ENCODE peak calls at places on chromosomes 12 and 14, in five cellular contexts. One of them, this sample, is unnamed.

GRCh38 chr12:58248599-58248998 is 307.2 kb downstream of the ATP23 start:
- DNase-seq in PC-3: no peak
- DNase-seq in HCT116: no peak
- DNase-seq in hepatocyte: no peak
- DNase-seq in GM23338: no peak
- DNase-seq in this sample: no peak

GRCh38 chr12:66978802-66979201 is 290.4 kb upstream of the CAND1 start:
- DNase-seq in PC-3: no peak
- DNase-seq in HCT116: no peak
- DNase-seq in hepatocyte: no peak
- DNase-seq in GM23338: no peak
- DNase-seq in this sample: no peak

GRCh38 chr14:54769955-54770863 is 132.4 kb downstream of the GCH1 start:
- DNase-seq in PC-3: no peak
- DNase-seq in HCT116: no peak
- DNase-seq in hepatocyte: no peak
- DNase-seq in GM23338: no peak
- DNase-seq in this sample: no peak

GRCh38 chr12:117063162-117063911 is 35.9 kb downstream of the TESC start:
- DNase-seq in PC-3: no peak
- DNase-seq in HCT116: no peak
- DNase-seq in hepatocyte: no peak
- DNase-seq in GM23338: peak; percentile 27
- DNase-seq in this sample: no peak

GRCh38 chr12:10365716-10366433 is 24.0 kb downstream of the KLRK1 start:
- DNase-seq in PC-3: peak; percentile 28
- DNase-seq in HCT116: peak; percentile 26
- DNase-seq in hepatocyte: no peak
- DNase-seq in GM23338: no peak
- DNase-seq in this sample: peak; percentile 3

GRCh38 chr12:89544730-89545184 is 18.9 kb upstream of the POC1B start:
- DNase-seq in PC-3: no peak
- DNase-seq in HCT116: no peak
- DNase-seq in hepatocyte: peak; percentile 32
- DNase-seq in GM23338: peak; percentile 6
- DNase-seq in this sample: peak; percentile 91

GRCh38 chr12:119406322-119406721 is 71.8 kb downstream of the CCDC60 start:
- DNase-seq in PC-3: no peak
- DNase-seq in HCT116: no peak
- DNase-seq in hepatocyte: no peak
- DNase-seq in GM23338: no peak
- DNase-seq in this sample: no peak

GRCh38 chr12:119444462-119445044 is 110.0 kb downstream of the CCDC60 start:
- DNase-seq in PC-3: peak; percentile 83
- DNase-seq in HCT116: peak; percentile 85
- DNase-seq in hepatocyte: peak; percentile 62
- DNase-seq in GM23338: peak; percentile 91
- DNase-seq in this sample: peak; percentile 76

GRCh38 chr12:110317921-110318320 is 36.9 kb downstream of the ATP2A2 start:
- DNase-seq in PC-3: no peak
- DNase-seq in HCT116: no peak
- DNase-seq in hepatocyte: peak; percentile 13
- DNase-seq in GM23338: no peak
- DNase-seq in this sample: no peak

GRCh38 chr12:120352117-120352516 is 16.8 kb downstream of the MSI1 start:
- DNase-seq in PC-3: peak; percentile 71
- DNase-seq in HCT116: no peak
- DNase-seq in hepatocyte: no peak
- DNase-seq in GM23338: no peak
- DNase-seq in this sample: no peak

GRCh38 chr12:71045781-71046180 is 112.0 kb downstream of the TSPAN8 start:
- DNase-seq in PC-3: peak; percentile 78
- DNase-seq in HCT116: no peak
- DNase-seq in hepatocyte: no peak
- DNase-seq in GM23338: no peak
- DNase-seq in this sample: no peak

GRCh38 chr14:75317148-75317547 is 38.5 kb downstream of the FOS start:
- DNase-seq in PC-3: no peak
- DNase-seq in HCT116: no peak
- DNase-seq in hepatocyte: no peak
- DNase-seq in GM23338: no peak
- DNase-seq in this sample: no peak

GRCh38 chr12:82694970-82695369 is 8.3 kb downstream of the TMTC2 start:
- DNase-seq in PC-3: peak; percentile 80
- DNase-seq in HCT116: no peak
- DNase-seq in hepatocyte: no peak
- DNase-seq in GM23338: no peak
- DNase-seq in this sample: no peak

GRCh38 chr12:64459388-64460024 is 7.6 kb downstream of the TBK1 start:
- DNase-seq in PC-3: no peak
- DNase-seq in HCT116: no peak
- DNase-seq in hepatocyte: no peak
- DNase-seq in GM23338: peak; percentile 17
- DNase-seq in this sample: no peak

GRCh38 chr14:73719791-73720190 is 5.6 kb upstream of the PNMA1 start:
- DNase-seq in PC-3: peak; percentile 0
- DNase-seq in HCT116: no peak
- DNase-seq in hepatocyte: no peak
- DNase-seq in GM23338: no peak
- DNase-seq in this sample: no peak

GRCh38 chr14:77931441-77931840 is 131.5 kb downstream of the ADCK1 start:
- DNase-seq in PC-3: no peak
- DNase-seq in HCT116: no peak
- DNase-seq in hepatocyte: no peak
- DNase-seq in GM23338: no peak
- DNase-seq in this sample: no peak

GRCh38 chr12:1277905-1278304 is 286.9 kb downstream of the ERC1 start:
- DNase-seq in PC-3: no peak
- DNase-seq in HCT116: no peak
- DNase-seq in hepatocyte: no peak
- DNase-seq in GM23338: no peak
- DNase-seq in this sample: peak; percentile 4

GRCh38 chr12:28998662-28999120 is 150.4 kb upstream of the FAR2 start:
- DNase-seq in PC-3: peak; percentile 92
- DNase-seq in HCT116: no peak
- DNase-seq in hepatocyte: peak; percentile 36
- DNase-seq in GM23338: peak; percentile 57
- DNase-seq in this sample: peak; percentile 10

GRCh38 chr14:51564986-51565604 is 86.6 kb upstream of the FRMD6 start:
- DNase-seq in PC-3: peak; percentile 95
- DNase-seq in HCT116: no peak
- DNase-seq in hepatocyte: peak; percentile 34
- DNase-seq in GM23338: no peak
- DNase-seq in this sample: peak; percentile 9

GRCh38 chr12:52354197-52354596 is 13.1 kb downstream of the KRT85 start:
- DNase-seq in PC-3: no peak
- DNase-seq in HCT116: no peak
- DNase-seq in hepatocyte: no peak
- DNase-seq in GM23338: no peak
- DNase-seq in this sample: no peak

GRCh38 chr14:89956294-89957009 is 725 bp downstream of the TDP1 start:
- DNase-seq in PC-3: peak; percentile 87
- DNase-seq in HCT116: peak; percentile 22
- DNase-seq in hepatocyte: peak; percentile 80
- DNase-seq in GM23338: peak; percentile 78
- DNase-seq in this sample: peak; percentile 72

GRCh38 chr12:46124848-46125619 is 134.7 kb upstream of the SCAF11 start:
- DNase-seq in PC-3: peak; percentile 80
- DNase-seq in HCT116: peak; percentile 80
- DNase-seq in hepatocyte: peak; percentile 82
- DNase-seq in GM23338: peak; percentile 80
- DNase-seq in this sample: peak; percentile 77

GRCh38 chr12:70186436-70186835 is 56.8 kb upstream of the CNOT2 start:
- DNase-seq in PC-3: no peak
- DNase-seq in HCT116: no peak
- DNase-seq in hepatocyte: no peak
- DNase-seq in GM23338: no peak
- DNase-seq in this sample: no peak

GRCh38 chr12:51672334-51672733 is 81.3 kb downstream of the SCN8A start:
- DNase-seq in PC-3: no peak
- DNase-seq in HCT116: no peak
- DNase-seq in hepatocyte: no peak
- DNase-seq in GM23338: no peak
- DNase-seq in this sample: no peak

GRCh38 chr14:26835949-26836570 is 238.2 kb upstream of the NOVA1 start:
- DNase-seq in PC-3: no peak
- DNase-seq in HCT116: no peak
- DNase-seq in hepatocyte: no peak
- DNase-seq in GM23338: no peak
- DNase-seq in this sample: no peak

GRCh38 chr12:127270193-127270592 is 996.8 kb upstream of the TMEM132C start:
- DNase-seq in PC-3: peak; percentile 58
- DNase-seq in HCT116: no peak
- DNase-seq in hepatocyte: peak; percentile 18
- DNase-seq in GM23338: no peak
- DNase-seq in this sample: no peak

GRCh38 chr12:111767362-111768158 is 827 bp downstream of the ALDH2 start:
- DNase-seq in PC-3: no peak
- DNase-seq in HCT116: peak; percentile 12
- DNase-seq in hepatocyte: peak; percentile 60
- DNase-seq in GM23338: peak; percentile 58
- DNase-seq in this sample: peak; percentile 61

GRCh38 chr12:111764120-111764821 is 2.5 kb upstream of the ALDH2 start:
- DNase-seq in PC-3: no peak
- DNase-seq in HCT116: no peak
- DNase-seq in hepatocyte: no peak
- DNase-seq in GM23338: no peak
- DNase-seq in this sample: no peak

GRCh38 chr12:111769599-111769998 is 2.9 kb downstream of the ALDH2 start:
- DNase-seq in PC-3: no peak
- DNase-seq in HCT116: no peak
- DNase-seq in hepatocyte: no peak
- DNase-seq in GM23338: no peak
- DNase-seq in this sample: no peak

GRCh38 chr12:111768159-111768895 is 1.6 kb downstream of the ALDH2 start:
- DNase-seq in PC-3: no peak
- DNase-seq in HCT116: no peak
- DNase-seq in hepatocyte: no peak
- DNase-seq in GM23338: no peak
- DNase-seq in this sample: no peak

GRCh38 chr12:111766608-111767361 is at the start of gene ALDH2:
- DNase-seq in PC-3: no peak
- DNase-seq in HCT116: peak; percentile 6
- DNase-seq in hepatocyte: peak; percentile 88
- DNase-seq in GM23338: peak; percentile 96
- DNase-seq in this sample: peak; percentile 94
- TF ChIP-seq EZH2phosphoT487 in PC-3: no peak
- TF ChIP-seq EZH2phosphoT487 in HCT116: no peak
- TF ChIP-seq EZH2phosphoT487 in hepatocyte: no peak
- TF ChIP-seq EZH2phosphoT487 in GM23338: no peak
- TF ChIP-seq EZH2phosphoT487 in this sample: peak; percentile 40

GRCh38 chr12:6161124-6161882 is 36.8 kb upstream of the VWF start:
- DNase-seq in PC-3: no peak
- DNase-seq in HCT116: no peak
- DNase-seq in hepatocyte: no peak
- DNase-seq in GM23338: no peak
- DNase-seq in this sample: no peak
- TF ChIP-seq EZH2phosphoT487 in PC-3: no peak
- TF ChIP-seq EZH2phosphoT487 in HCT116: no peak
- TF ChIP-seq EZH2phosphoT487 in hepatocyte: no peak
- TF ChIP-seq EZH2phosphoT487 in GM23338: no peak
- TF ChIP-seq EZH2phosphoT487 in this sample: no peak

GRCh38 chr12:22100952-22101748 is 55.1 kb downstream of the CMAS start:
- DNase-seq in PC-3: peak; percentile 46
- DNase-seq in HCT116: peak; percentile 18
- DNase-seq in hepatocyte: peak; percentile 57
- DNase-seq in GM23338: peak; percentile 86
- DNase-seq in this sample: peak; percentile 63

GRCh38 chr12:22103418-22103817 is 57.4 kb downstream of the CMAS start:
- DNase-seq in PC-3: no peak
- DNase-seq in HCT116: no peak
- DNase-seq in hepatocyte: no peak
- DNase-seq in GM23338: no peak
- DNase-seq in this sample: no peak

GRCh38 chr12:22105542-22105941 is 59.5 kb downstream of the CMAS start:
- DNase-seq in PC-3: no peak
- DNase-seq in HCT116: no peak
- DNase-seq in hepatocyte: no peak
- DNase-seq in GM23338: no peak
- DNase-seq in this sample: no peak

DNA sequence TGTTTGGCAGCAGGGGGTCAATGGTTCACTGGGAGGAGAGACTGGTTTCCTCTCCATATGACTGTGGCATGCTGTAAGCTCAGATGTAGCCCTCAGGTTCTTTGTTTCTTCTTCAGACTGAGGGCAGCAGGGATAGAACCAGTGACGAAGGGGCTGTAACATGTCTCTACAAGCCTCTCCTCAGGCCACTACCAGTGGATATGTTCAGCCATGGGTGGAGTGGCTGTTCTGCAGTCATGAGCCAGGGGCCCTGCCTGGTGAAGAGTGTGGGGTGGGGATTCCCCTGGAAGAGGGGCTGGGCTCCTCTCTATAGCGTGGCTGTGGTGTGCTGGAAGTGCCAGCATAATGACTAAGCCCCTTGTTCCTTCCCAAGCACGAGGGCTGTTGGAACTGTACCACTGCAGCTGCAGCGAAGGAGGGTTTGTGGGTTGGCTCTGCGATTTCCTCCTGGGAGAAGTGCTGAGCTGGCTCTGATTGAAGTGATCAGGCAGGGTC is 55.8 kb downstream of the CMAS start:
- DNase-seq in PC-3: peak; percentile 46
- DNase-seq in HCT116: no peak
- DNase-seq in hepatocyte: no peak
- DNase-seq in GM23338: no peak
- DNase-seq in this sample: no peak
- TF ChIP-seq EZH2phosphoT487 in PC-3: no peak
- TF ChIP-seq EZH2phosphoT487 in HCT116: no peak
- TF ChIP-seq EZH2phosphoT487 in hepatocyte: no peak
- TF ChIP-seq EZH2phosphoT487 in GM23338: no peak
- TF ChIP-seq EZH2phosphoT487 in this sample: no peak

DNA sequence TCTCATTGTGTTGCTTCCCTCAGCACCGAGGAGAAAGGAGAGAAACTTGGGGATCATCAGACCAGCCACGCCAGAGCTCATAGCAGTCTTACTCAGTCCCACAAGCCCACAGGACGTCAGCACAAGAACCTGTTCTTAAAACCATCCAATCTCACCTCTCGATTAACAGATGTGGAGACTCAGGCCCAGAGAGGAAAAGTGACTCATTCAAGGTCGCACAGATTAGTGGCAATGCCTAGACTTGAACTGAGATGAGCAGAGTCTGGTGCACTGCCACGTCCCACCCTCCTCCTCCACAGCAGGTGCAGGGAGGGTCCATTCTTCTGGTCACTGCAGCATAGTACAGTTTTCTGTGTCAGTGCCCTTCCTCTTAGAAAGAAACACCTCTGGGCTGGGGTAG is 154.9 kb upstream of the PZP start:
- DNase-seq in PC-3: no peak
- DNase-seq in HCT116: no peak
- DNase-seq in hepatocyte: no peak
- DNase-seq in GM23338: no peak
- DNase-seq in this sample: no peak
- TF ChIP-seq EZH2phosphoT487 in PC-3: no peak
- TF ChIP-seq EZH2phosphoT487 in HCT116: no peak
- TF ChIP-seq EZH2phosphoT487 in hepatocyte: no peak
- TF ChIP-seq EZH2phosphoT487 in GM23338: no peak
- TF ChIP-seq EZH2phosphoT487 in this sample: no peak

This sample was measured in neural progenitor cell.